ENCODE peak calls at places on chromosomes 13 and 19, in eight cellular contexts. One of them, this sample, is unnamed.
A peak's percentile ranks its signal among the peaks of the same experiment; 100 is the strongest.

GRCh38 chr13:41742917-41743552 is 217.9 kb downstream of the VWA8 start:
- DNase-seq in thoracic aorta: no peak
- DNase-seq in CD4-positive, CD25-positive, alpha-beta regulatory T cell: no peak
- DNase-seq in colonic mucosa: no peak
- DNase-seq in breast epithelium: no peak
- DNase-seq in psoas muscle: no peak
- DNase-seq in transverse colon: no peak
- DNase-seq in IMR-90: no peak
- DNase-seq in this sample: no peak

GRCh38 chr13:79966502-79966901 is 374.4 kb downstream of the SPRY2 start:
- DNase-seq in thoracic aorta: no peak
- DNase-seq in IMR-90: no peak
- DNase-seq in psoas muscle: no peak
- DNase-seq in breast epithelium: no peak
- DNase-seq in transverse colon: no peak
- DNase-seq in colonic mucosa: no peak
- DNase-seq in CD4-positive, CD25-positive, alpha-beta regulatory T cell: no peak
- DNase-seq in this sample: no peak

GRCh38 chr19:29098863-29099481 is 114.0 kb downstream of the UQCRFS1 start:
- DNase-seq in breast epithelium: peak; percentile 24
- DNase-seq in psoas muscle: peak; percentile 84
- DNase-seq in IMR-90: peak; percentile 77
- DNase-seq in CD4-positive, CD25-positive, alpha-beta regulatory T cell: no peak
- DNase-seq in transverse colon: peak; percentile 23
- DNase-seq in thoracic aorta: peak; percentile 11
- DNase-seq in colonic mucosa: peak; percentile 38
- DNase-seq in this sample: no peak

GRCh38 chr19:39199025-39199424 is 2.3 kb downstream of the NCCRP1 start:
- DNase-seq in IMR-90: peak; percentile 63
- DNase-seq in CD4-positive, CD25-positive, alpha-beta regulatory T cell: no peak
- DNase-seq in thoracic aorta: no peak
- DNase-seq in psoas muscle: no peak
- DNase-seq in transverse colon: no peak
- DNase-seq in colonic mucosa: no peak
- DNase-seq in breast epithelium: no peak
- DNase-seq in this sample: no peak

GRCh38 chr19:14337510-14337909 is 43.7 kb upstream of the ADGRE5 start:
- DNase-seq in psoas muscle: no peak
- DNase-seq in IMR-90: no peak
- DNase-seq in colonic mucosa: peak; percentile 78
- DNase-seq in breast epithelium: no peak
- DNase-seq in transverse colon: peak; percentile 76
- DNase-seq in thoracic aorta: no peak
- DNase-seq in CD4-positive, CD25-positive, alpha-beta regulatory T cell: peak; percentile 55
- DNase-seq in this sample: peak; percentile 49

GRCh38 chr13:50375792-50376191 is 360.5 kb downstream of the KCNRG start:
- DNase-seq in IMR-90: peak; percentile 68
- DNase-seq in psoas muscle: no peak
- DNase-seq in transverse colon: no peak
- DNase-seq in CD4-positive, CD25-positive, alpha-beta regulatory T cell: no peak
- DNase-seq in breast epithelium: no peak
- DNase-seq in thoracic aorta: no peak
- DNase-seq in colonic mucosa: no peak
- DNase-seq in this sample: no peak

GRCh38 chr13:45941261-45941660 is 89.7 kb upstream of the SIAH3 start:
- DNase-seq in breast epithelium: no peak
- DNase-seq in CD4-positive, CD25-positive, alpha-beta regulatory T cell: no peak
- DNase-seq in thoracic aorta: no peak
- DNase-seq in transverse colon: no peak
- DNase-seq in colonic mucosa: no peak
- DNase-seq in psoas muscle: no peak
- DNase-seq in IMR-90: no peak
- DNase-seq in this sample: no peak

GRCh38 chr19:32367948-32368536 is 22.6 kb downstream of the ZNF507 start:
- DNase-seq in IMR-90: no peak
- DNase-seq in colonic mucosa: no peak
- DNase-seq in psoas muscle: no peak
- DNase-seq in thoracic aorta: no peak
- DNase-seq in CD4-positive, CD25-positive, alpha-beta regulatory T cell: no peak
- DNase-seq in transverse colon: no peak
- DNase-seq in breast epithelium: no peak
- DNase-seq in this sample: no peak

GRCh38 chr19:35006342-35006998 is 6.3 kb downstream of the GRAMD1A start:
- DNase-seq in colonic mucosa: peak; percentile 82
- DNase-seq in psoas muscle: no peak
- DNase-seq in thoracic aorta: no peak
- DNase-seq in IMR-90: peak; percentile 77
- DNase-seq in transverse colon: peak; percentile 71
- DNase-seq in breast epithelium: no peak
- DNase-seq in CD4-positive, CD25-positive, alpha-beta regulatory T cell: no peak
- DNase-seq in this sample: no peak

GRCh38 chr13:75123428-75123827 is 358.5 kb downstream of the TBC1D4 start:
- DNase-seq in colonic mucosa: no peak
- DNase-seq in CD4-positive, CD25-positive, alpha-beta regulatory T cell: no peak
- DNase-seq in psoas muscle: no peak
- DNase-seq in IMR-90: no peak
- DNase-seq in transverse colon: no peak
- DNase-seq in breast epithelium: no peak
- DNase-seq in thoracic aorta: no peak
- DNase-seq in this sample: no peak

GRCh38 chr19:47550129-47550528 is 22.8 kb downstream of the ZNF541 start:
- DNase-seq in breast epithelium: no peak
- DNase-seq in thoracic aorta: no peak
- DNase-seq in IMR-90: no peak
- DNase-seq in CD4-positive, CD25-positive, alpha-beta regulatory T cell: no peak
- DNase-seq in psoas muscle: no peak
- DNase-seq in transverse colon: no peak
- DNase-seq in colonic mucosa: no peak
- DNase-seq in this sample: no peak

GRCh38 chr19:13001166-13001501 is 5.9 kb downstream of the NFIX start:
- DNase-seq in breast epithelium: no peak
- DNase-seq in CD4-positive, CD25-positive, alpha-beta regulatory T cell: no peak
- DNase-seq in transverse colon: no peak
- DNase-seq in colonic mucosa: no peak
- DNase-seq in IMR-90: no peak
- DNase-seq in thoracic aorta: no peak
- DNase-seq in psoas muscle: peak; percentile 56
- DNase-seq in this sample: no peak
- H3K27me3 ChIP-seq in breast epithelium: no peaks in the 10 kb centered on the region
- H3K27me3 ChIP-seq in CD4-positive, CD25-positive, alpha-beta regulatory T cell: no peaks in the 10 kb centered on the region
- H3K27me3 ChIP-seq in transverse colon: no peaks in the 10 kb centered on the region
- H3K27me3 ChIP-seq in colonic mucosa: no peaks in the 10 kb centered on the region
- H3K27me3 ChIP-seq in IMR-90: no peaks in the 10 kb centered on the region
- H3K27me3 ChIP-seq in thoracic aorta: no peaks in the 10 kb centered on the region
- H3K27me3 ChIP-seq in psoas muscle: no peaks in the 10 kb centered on the region
- H3K27me3 ChIP-seq in this sample: no peaks in the 10 kb centered on the region

GRCh38 chr19:18227781-18228271 is 1.6 kb upstream of the PDE4C start:
- DNase-seq in CD4-positive, CD25-positive, alpha-beta regulatory T cell: no peak
- DNase-seq in breast epithelium: no peak
- DNase-seq in thoracic aorta: no peak
- DNase-seq in IMR-90: no peak
- DNase-seq in psoas muscle: no peak
- DNase-seq in transverse colon: no peak
- DNase-seq in colonic mucosa: no peak
- DNase-seq in this sample: no peak
- H3K27me3 ChIP-seq in CD4-positive, CD25-positive, alpha-beta regulatory T cell: peaks cover 10% of the 10 kb centered on the region
- H3K27me3 ChIP-seq in breast epithelium: peaks cover 75% of the 10 kb centered on the region
- H3K27me3 ChIP-seq in thoracic aorta: peaks cover 19% of the 10 kb centered on the region
- H3K27me3 ChIP-seq in IMR-90: peaks cover 20% of the 10 kb centered on the region
- H3K27me3 ChIP-seq in psoas muscle: peaks cover 17% of the 10 kb centered on the region
- H3K27me3 ChIP-seq in transverse colon: peaks cover 84% of the 10 kb centered on the region
- H3K27me3 ChIP-seq in colonic mucosa: peaks cover 18% of the 10 kb centered on the region
- H3K27me3 ChIP-seq in this sample: peaks cover 32% of the 10 kb centered on the region

GRCh38 chr13:112900691-112901091 is 68.3 kb upstream of the MCF2L start:
- DNase-seq in IMR-90: no peak
- DNase-seq in thoracic aorta: no peak
- DNase-seq in transverse colon: peak; percentile 2
- DNase-seq in colonic mucosa: no peak
- DNase-seq in CD4-positive, CD25-positive, alpha-beta regulatory T cell: no peak
- DNase-seq in psoas muscle: no peak
- DNase-seq in breast epithelium: no peak
- DNase-seq in this sample: no peak
- H3K27me3 ChIP-seq in IMR-90: peaks cover 79% of the 10 kb centered on the region
- H3K27me3 ChIP-seq in thoracic aorta: no peaks in the 10 kb centered on the region
- H3K27me3 ChIP-seq in transverse colon: peaks cover 5% of the 10 kb centered on the region
- H3K27me3 ChIP-seq in colonic mucosa: no peaks in the 10 kb centered on the region
- H3K27me3 ChIP-seq in CD4-positive, CD25-positive, alpha-beta regulatory T cell: no peaks in the 10 kb centered on the region
- H3K27me3 ChIP-seq in psoas muscle: peaks cover 37% of the 10 kb centered on the region
- H3K27me3 ChIP-seq in breast epithelium: peaks cover 3% of the 10 kb centered on the region
- H3K27me3 ChIP-seq in this sample: no peaks in the 10 kb centered on the region

GRCh38 chr19:13022111-13022858 is 27.0 kb downstream of the NFIX start:
- DNase-seq in colonic mucosa: no peak
- DNase-seq in psoas muscle: peak; percentile 63
- DNase-seq in thoracic aorta: no peak
- DNase-seq in breast epithelium: no peak
- DNase-seq in transverse colon: no peak
- DNase-seq in CD4-positive, CD25-positive, alpha-beta regulatory T cell: no peak
- DNase-seq in IMR-90: peak; percentile 76
- DNase-seq in this sample: no peak

GRCh38 chr19:13024126-13024957 is 29.1 kb downstream of the NFIX start:
- DNase-seq in psoas muscle: peak; percentile 35
- DNase-seq in transverse colon: no peak
- DNase-seq in CD4-positive, CD25-positive, alpha-beta regulatory T cell: no peak
- DNase-seq in breast epithelium: no peak
- DNase-seq in IMR-90: peak; percentile 45
- DNase-seq in colonic mucosa: no peak
- DNase-seq in thoracic aorta: no peak
- DNase-seq in this sample: no peak

GRCh38 chr19:13023666-13024065 is 28.4 kb downstream of the NFIX start:
- DNase-seq in thoracic aorta: no peak
- DNase-seq in colonic mucosa: no peak
- DNase-seq in transverse colon: no peak
- DNase-seq in breast epithelium: no peak
- DNase-seq in CD4-positive, CD25-positive, alpha-beta regulatory T cell: no peak
- DNase-seq in psoas muscle: no peak
- DNase-seq in IMR-90: no peak
- DNase-seq in this sample: no peak

GRCh38 chr19:13024958-13025653 is 29.8 kb downstream of the NFIX start:
- DNase-seq in psoas muscle: peak; percentile 54
- DNase-seq in IMR-90: no peak
- DNase-seq in thoracic aorta: no peak
- DNase-seq in colonic mucosa: peak; percentile 61
- DNase-seq in breast epithelium: no peak
- DNase-seq in transverse colon: peak; percentile 50
- DNase-seq in CD4-positive, CD25-positive, alpha-beta regulatory T cell: no peak
- DNase-seq in this sample: no peak

GRCh38 chr19:13022859-13023636 is 27.8 kb downstream of the NFIX start:
- DNase-seq in psoas muscle: peak; percentile 87
- DNase-seq in thoracic aorta: no peak
- DNase-seq in colonic mucosa: peak; percentile 84
- DNase-seq in IMR-90: peak; percentile 95
- DNase-seq in breast epithelium: peak; percentile 93
- DNase-seq in transverse colon: peak; percentile 76
- DNase-seq in CD4-positive, CD25-positive, alpha-beta regulatory T cell: no peak
- DNase-seq in this sample: no peak
- H3K27me3 ChIP-seq in psoas muscle: no peaks in the 10 kb centered on the region
- H3K27me3 ChIP-seq in thoracic aorta: no peaks in the 10 kb centered on the region
- H3K27me3 ChIP-seq in colonic mucosa: no peaks in the 10 kb centered on the region
- H3K27me3 ChIP-seq in IMR-90: no peaks in the 10 kb centered on the region
- H3K27me3 ChIP-seq in breast epithelium: no peaks in the 10 kb centered on the region
- H3K27me3 ChIP-seq in transverse colon: no peaks in the 10 kb centered on the region
- H3K27me3 ChIP-seq in CD4-positive, CD25-positive, alpha-beta regulatory T cell: peaks cover 7% of the 10 kb centered on the region
- H3K27me3 ChIP-seq in this sample: peaks cover 13% of the 10 kb centered on the region

GRCh38 chr19:49150944-49151243 is 4.3 kb downstream of the HRC start:
- DNase-seq in breast epithelium: no peak
- DNase-seq in thoracic aorta: no peak
- DNase-seq in transverse colon: no peak
- DNase-seq in CD4-positive, CD25-positive, alpha-beta regulatory T cell: no peak
- DNase-seq in colonic mucosa: no peak
- DNase-seq in psoas muscle: no peak
- DNase-seq in IMR-90: no peak
- DNase-seq in this sample: peak; percentile 37
- H3K27me3 ChIP-seq in breast epithelium: no peaks in the 10 kb centered on the region
- H3K27me3 ChIP-seq in thoracic aorta: no peaks in the 10 kb centered on the region
- H3K27me3 ChIP-seq in transverse colon: no peaks in the 10 kb centered on the region
- H3K27me3 ChIP-seq in CD4-positive, CD25-positive, alpha-beta regulatory T cell: peaks cover 20% of the 10 kb centered on the region
- H3K27me3 ChIP-seq in colonic mucosa: no peaks in the 10 kb centered on the region
- H3K27me3 ChIP-seq in psoas muscle: no peaks in the 10 kb centered on the region
- H3K27me3 ChIP-seq in IMR-90: peaks cover 4% of the 10 kb centered on the region
- H3K27me3 ChIP-seq in this sample: peaks cover 32% of the 10 kb centered on the region

GRCh38 chr13:28611021-28611420 is 47.9 kb upstream of the POMP start:
- DNase-seq in IMR-90: peak; percentile 26
- DNase-seq in CD4-positive, CD25-positive, alpha-beta regulatory T cell: no peak
- DNase-seq in transverse colon: no peak
- DNase-seq in thoracic aorta: no peak
- DNase-seq in breast epithelium: no peak
- DNase-seq in psoas muscle: no peak
- DNase-seq in colonic mucosa: no peak
- DNase-seq in this sample: no peak

GRCh38 chr13:28606466-28606865 is 52.5 kb upstream of the POMP start:
- DNase-seq in CD4-positive, CD25-positive, alpha-beta regulatory T cell: no peak
- DNase-seq in colonic mucosa: no peak
- DNase-seq in breast epithelium: no peak
- DNase-seq in IMR-90: peak; percentile 19
- DNase-seq in psoas muscle: no peak
- DNase-seq in thoracic aorta: no peak
- DNase-seq in transverse colon: no peak
- DNase-seq in this sample: no peak

GRCh38 chr13:28609936-28610335 is 49.0 kb upstream of the POMP start:
- DNase-seq in breast epithelium: no peak
- DNase-seq in transverse colon: no peak
- DNase-seq in colonic mucosa: no peak
- DNase-seq in psoas muscle: no peak
- DNase-seq in CD4-positive, CD25-positive, alpha-beta regulatory T cell: no peak
- DNase-seq in thoracic aorta: no peak
- DNase-seq in IMR-90: peak; percentile 87
- DNase-seq in this sample: no peak

GRCh38 chr13:28609381-28609780 is 49.5 kb upstream of the POMP start:
- DNase-seq in transverse colon: no peak
- DNase-seq in breast epithelium: no peak
- DNase-seq in psoas muscle: no peak
- DNase-seq in colonic mucosa: no peak
- DNase-seq in thoracic aorta: no peak
- DNase-seq in IMR-90: no peak
- DNase-seq in CD4-positive, CD25-positive, alpha-beta regulatory T cell: no peak
- DNase-seq in this sample: no peak

GRCh38 chr13:28607187-28607955 is 51.6 kb upstream of the POMP start:
- DNase-seq in breast epithelium: no peak
- DNase-seq in thoracic aorta: no peak
- DNase-seq in colonic mucosa: no peak
- DNase-seq in CD4-positive, CD25-positive, alpha-beta regulatory T cell: no peak
- DNase-seq in transverse colon: no peak
- DNase-seq in psoas muscle: no peak
- DNase-seq in IMR-90: no peak
- DNase-seq in this sample: no peak
- H3K27me3 ChIP-seq in breast epithelium: no peaks in the 10 kb centered on the region
- H3K27me3 ChIP-seq in thoracic aorta: no peaks in the 10 kb centered on the region
- H3K27me3 ChIP-seq in colonic mucosa: no peaks in the 10 kb centered on the region
- H3K27me3 ChIP-seq in CD4-positive, CD25-positive, alpha-beta regulatory T cell: no peaks in the 10 kb centered on the region
- H3K27me3 ChIP-seq in transverse colon: peaks cover 3% of the 10 kb centered on the region
- H3K27me3 ChIP-seq in psoas muscle: no peaks in the 10 kb centered on the region
- H3K27me3 ChIP-seq in IMR-90: no peaks in the 10 kb centered on the region
- H3K27me3 ChIP-seq in this sample: no peaks in the 10 kb centered on the region

DNA sequence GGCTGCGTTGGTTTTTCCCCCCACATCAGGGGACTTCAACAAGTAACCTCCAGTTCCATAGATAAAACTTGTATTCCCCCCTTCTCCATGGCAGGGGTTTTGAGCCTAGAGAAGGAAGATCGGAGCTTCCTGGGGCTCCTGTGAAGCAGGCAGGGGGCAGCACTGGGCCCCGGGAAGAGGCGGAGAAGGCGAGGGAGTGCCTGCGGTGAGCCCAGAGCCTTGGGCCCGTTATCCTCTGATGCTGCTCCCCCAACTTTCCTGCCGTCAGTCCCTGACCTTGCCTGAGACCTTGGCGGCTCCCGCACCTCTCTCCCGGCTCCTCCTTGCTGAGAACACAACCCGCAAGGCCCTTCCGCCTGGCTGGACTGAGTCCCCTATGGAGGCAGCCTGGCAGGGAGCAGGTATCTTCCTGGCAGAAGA is 2.5 kb downstream of the LIPE start:
- DNase-seq in psoas muscle: no peak
- DNase-seq in colonic mucosa: no peak
- DNase-seq in thoracic aorta: no peak
- DNase-seq in transverse colon: no peak
- DNase-seq in breast epithelium: no peak
- DNase-seq in IMR-90: no peak
- DNase-seq in CD4-positive, CD25-positive, alpha-beta regulatory T cell: no peak
- DNase-seq in this sample: no peak
- H3K27me3 ChIP-seq in psoas muscle: peaks cover 44% of the 10 kb centered on the region
- H3K27me3 ChIP-seq in colonic mucosa: no peaks in the 10 kb centered on the region
- H3K27me3 ChIP-seq in thoracic aorta: no peaks in the 10 kb centered on the region
- H3K27me3 ChIP-seq in transverse colon: no peaks in the 10 kb centered on the region
- H3K27me3 ChIP-seq in breast epithelium: no peaks in the 10 kb centered on the region
- H3K27me3 ChIP-seq in IMR-90: no peaks in the 10 kb centered on the region
- H3K27me3 ChIP-seq in CD4-positive, CD25-positive, alpha-beta regulatory T cell: no peaks in the 10 kb centered on the region
- H3K27me3 ChIP-seq in this sample: no peaks in the 10 kb centered on the region

This sample was measured in CD4-positive, alpha-beta memory T cell.